ENCODE peak calls at places on chromosome 19, in eight cellular contexts. U, M, P, D, O, B, S and E are unnamed samples.
A peak's percentile ranks its signal among the peaks of the same experiment; 100 is the strongest.

GRCh38 chr19:912181-913079 is 589 bp downstream of the R3HDM4 start:
- DNase-seq in U (no peak), M (no peak), P (no peak), D (no peak), O (peak; percentile 56), B (no peak), S (no peak), E (no peak)

GRCh38 chr19:17243854-17244617 is 1.7 kb downstream of the NR2F6 start:
- DNase-seq in U (no peak), M (no peak), P (no peak), D (no peak), O (no peak), B (no peak), S (peak; percentile 40), E (peak; percentile 69)

GRCh38 chr19:4803736-4804695 is 12.5 kb downstream of the FEM1A start:
- DNase-seq in U (no peak), M (peak; percentile 43), P (peak; percentile 63), D (no peak), O (peak; percentile 75), B (peak; percentile 63), S (peak; percentile 25), E (peak; percentile 71)

GRCh38 chr19:43934055-43934984 is 762 bp downstream of the ZNF45 start:
- DNase-seq in U (no peak), M (no peak), P (no peak), D (no peak), O (peak; percentile 9), B (no peak), S (peak; percentile 1), E (no peak)

GRCh38 chr19:49987159-49987698 is 26.3 kb upstream of the SIGLEC11 start:
- DNase-seq in U (peak; percentile 71), M (peak; percentile 90), P (peak; percentile 69), D (peak; percentile 79), O (peak; percentile 68), B (peak; percentile 80), S (peak; percentile 88), E (peak; percentile 42)

GRCh38 chr19:10651821-10652220 is 2.3 kb upstream of the ILF3 start:
- DNase-seq in U (no peak), M (no peak), P (no peak), D (no peak), O (no peak), B (no peak), S (no peak), E (no peak)

GRCh38 chr19:9352505-9352904 is 10.3 kb upstream of the ZNF177 start:
- DNase-seq in U (no peak), M (no peak), P (no peak), D (no peak), O (no peak), B (no peak), S (no peak), E (no peak)

GRCh38 chr19:35744335-35744687 is 907 bp downstream of the U2AF1L4 start:
- DNase-seq in U (no peak), M (no peak), P (no peak), D (no peak), O (no peak), B (no peak), S (no peak), E (no peak)

GRCh38 chr19:17777840-17778620 is 16.9 kb upstream of the B3GNT3 start:
- DNase-seq in U (no peak), M (peak; percentile 16), P (peak; percentile 41), D (no peak), O (peak; percentile 85), B (no peak), S (peak; percentile 17), E (peak; percentile 71)

GRCh38 chr19:980133-980998 is 3.8 kb upstream of the WDR18 start:
- DNase-seq in U (no peak), M (no peak), P (no peak), D (no peak), O (no peak), B (no peak), S (no peak), E (peak; percentile 60)

GRCh38 chr19:12880551-12881171 is 588 bp downstream of the DNASE2 start:
- DNase-seq in U (no peak), M (no peak), P (no peak), D (no peak), O (peak; percentile 21), B (no peak), S (no peak), E (no peak)

GRCh38 chr19:16366056-16366432 is 41.4 kb downstream of the KLF2 start:
- DNase-seq in U (no peak), M (no peak), P (no peak), D (no peak), O (no peak), B (no peak), S (no peak), E (no peak)

GRCh38 chr19:996051-996838 is 4.0 kb upstream of the GRIN3B start:
- DNase-seq in U (peak; percentile 27), M (peak; percentile 45), P (peak; percentile 53), D (no peak), O (peak; percentile 34), B (peak; percentile 63), S (peak; percentile 45), E (no peak)

GRCh38 chr19:9597027-9597426 is 12.7 kb upstream of the ZNF121 start:
- DNase-seq in U (peak; percentile 92), M (peak; percentile 52), P (no peak), D (peak; percentile 77), O (no peak), B (no peak), S (peak; percentile 95), E (no peak)

GRCh38 chr19:11151181-11151580 is 4.4 kb downstream of the SPC24 start:
- DNase-seq in U (no peak), M (peak; percentile 84), P (no peak), D (no peak), O (no peak), B (no peak), S (no peak), E (no peak)

GRCh38 chr19:46716013-46716671 is 772 bp downstream of the PRKD2 start:
- DNase-seq in U (no peak), M (no peak), P (no peak), D (no peak), O (no peak), B (no peak), S (no peak), E (peak; percentile 10)